ENCODE peak calls at places on chromosomes 6 and 20, in four cellular contexts. R is cerebellar cortex, G is right cardiac atrium, I is GM23248. K is an unnamed sample.

GRCh38 chr6:135129139-135129867 is 51.8 kb upstream of the MYB start:
- DNase-seq in R (no peak), G (no peak), I (no peak), K (no peak)

GRCh38 chr20:62537649-62538292 is 62.0 kb upstream of the GATA5 start:
- DNase-seq in R (no peak), G (no peak), I (no peak), K (no peak)

GRCh38 chr20:55586626-55587025 is 418.7 kb downstream of the CBLN4 start:
- DNase-seq in R (no peak), G (no peak), I (no peak), K (no peak)

GRCh38 chr6:73585566-73586415 is 65.0 kb upstream of the EEF1A1 start:
- DNase-seq in R (peak; percentile 62), G (no peak), I (peak; percentile 88), K (peak; percentile 85)

GRCh38 chr20:56348306-56348695 is 10.5 kb upstream of the FAM210B start:
- DNase-seq in R (no peak), G (no peak), I (no peak), K (no peak)

GRCh38 chr6:5997420-5998093 is 9.2 kb downstream of the NRN1 start:
- DNase-seq in R (peak; percentile 41), G (peak; percentile 69), I (peak; percentile 79), K (no peak)

GRCh38 chr6:169853196-169854082 is 102.0 kb downstream of the ERMARD start:
- DNase-seq in R (no peak), G (no peak), I (no peak), K (no peak)

GRCh38 chr6:75460636-75461035 is 33.0 kb downstream of the FILIP1 start:
- DNase-seq in R (no peak), G (no peak), I (peak; percentile 44), K (no peak)

GRCh38 chr6:72724545-72724944 is 102.7 kb downstream of the KCNQ5 start:
- DNase-seq in R (no peak), G (no peak), I (peak; percentile 30), K (no peak)

GRCh38 chr6:41940759-41941279 is 789 bp downstream of the CCND3 start:
- DNase-seq in R (no peak), G (peak; percentile 79), I (peak; percentile 74), K (peak; percentile 28)

GRCh38 chr6:89299451-89299850 is 15.6 kb downstream of the GABRR2 start:
- DNase-seq in R (no peak), G (no peak), I (peak; percentile 10), K (no peak)

GRCh38 chr6:109834131-109834530 is 143.0 kb downstream of the FIG4 start:
- DNase-seq in R (no peak), G (no peak), I (peak; percentile 5), K (no peak)

GRCh38 chr6:134607411-134607810 is 289.5 kb upstream of the SGK1 start:
- DNase-seq in R (no peak), G (no peak), I (no peak), K (no peak)

GRCh38 chr6:168648240-168648639 is 207.3 kb downstream of the SMOC2 start:
- DNase-seq in R (no peak), G (no peak), I (no peak), K (no peak)

GRCh38 chr20:64242797-64243475 is 12.6 kb upstream of the PCMTD2 start:
- DNase-seq in R (no peak), G (no peak), I (no peak), K (no peak)

GRCh38 chr20:46631212-46631869 is 19.9 kb downstream of the SLC13A3 start:
- DNase-seq in R (no peak), G (no peak), I (peak; percentile 30), K (no peak)

GRCh38 chr6:113073611-113074191 is 726.6 kb downstream of the RFPL4B start:
- DNase-seq in R (no peak), G (no peak), I (peak; percentile 74), K (no peak)

GRCh38 chr6:70956451-70957283 is at the start of gene B3GAT2:
- DNase-seq in R (peak; percentile 14), G (peak; percentile 52), I (peak; percentile 52), K (peak; percentile 38)

GRCh38 chr20:10670521-10671220 is 3.1 kb downstream of the JAG1 start:
- DNase-seq in R (no peak), G (no peak), I (no peak), K (no peak)

GRCh38 chr6:111604259-111605099 is 1.2 kb downstream of the TRAF3IP2 start:
- DNase-seq in R (peak; percentile 57), G (peak; percentile 85), I (peak; percentile 91), K (peak; percentile 83)

GRCh38 chr6:157721431-157722229 is 101.4 kb upstream of the SNX9 start:
- DNase-seq in R (no peak), G (no peak), I (no peak), K (no peak)

GRCh38 chr20:64244870-64245603 is 10.5 kb upstream of the PCMTD2 start:
- DNase-seq in R (no peak), G (no peak), I (no peak), K (no peak)

GRCh38 chr20:34880095-34880680 is 3.8 kb downstream of the ACSS2 start:
- DNase-seq in R (no peak), G (no peak), I (no peak), K (peak; percentile 65)

GRCh38 chr20:33578510-33578909 is 83.6 kb upstream of the C20orf144 start:
- DNase-seq in R (no peak), G (no peak), I (peak; percentile 30), K (no peak)

GRCh38 chr20:15759546-15760216 is 813.6 kb downstream of the KIF16B start:
- DNase-seq in R (no peak), G (no peak), I (peak; percentile 28), K (peak; percentile 33)

GRCh38 chr6:139342957-139343750 is 31.3 kb downstream of the CITED2 start:
- DNase-seq in R (no peak), G (no peak), I (no peak), K (no peak)

GRCh38 chr6:106046854-106047200 is 39.3 kb upstream of the PRDM1 start:
- DNase-seq in R (no peak), G (no peak), I (no peak), K (no peak)

GRCh38 chr6:25472314-25472713 is 179.7 kb upstream of the SCGN start:
- DNase-seq in R (peak; percentile 30), G (no peak), I (peak; percentile 18), K (no peak)

GRCh38 chr6:137651591-137652335 is 157.6 kb upstream of the OLIG3 start:
- DNase-seq in R (no peak), G (no peak), I (no peak), K (no peak)

GRCh38 chr6:22828179-22829062 is 259.1 kb downstream of the HDGFL1 start:
- DNase-seq in R (no peak), G (peak; percentile 23), I (peak; percentile 91), K (no peak)

GRCh38 chr20:47099093-47099492 is 204.4 kb downstream of the EYA2 start:
- DNase-seq in R (no peak), G (no peak), I (no peak), K (no peak)

GRCh38 chr6:26553264-26553738 is 15.1 kb downstream of the HMGN4 start:
- DNase-seq in R (peak; percentile 91), G (peak; percentile 80), I (peak; percentile 66), K (peak; percentile 85)

GRCh38 chr20:31833130-31833930 is 12.1 kb downstream of the FOXS1 start:
- DNase-seq in R (peak; percentile 76), G (peak; percentile 89), I (peak; percentile 52), K (no peak)

GRCh38 chr20:18187020-18187419 is 49.4 kb downstream of the KAT14 start:
- DNase-seq in R (no peak), G (no peak), I (no peak), K (no peak)

GRCh38 chr6:48141975-48142374 is 31.0 kb upstream of the PTCHD4 start:
- DNase-seq in R (no peak), G (no peak), I (no peak), K (no peak)